ENCODE peak calls at places on chromosome 2, in six cellular contexts. Y is T-helper 1 cell; B is EH; V is AG10803; W is type B pancreatic cell; G is activated CD4-positive, alpha-beta memory T cell treated with anti-CD3 and anti-CD28 coated beads for 36 hours. E is an unnamed sample.

GRCh38 chr2:12169060-12169406 is 422.6 kb downstream of the LPIN1 start:
- DNase-seq in Y (no peak), B (peak), V (peak), W (no peak), G (no peak), E (no peak)

GRCh38 chr2:78646965-78647364 is 378.5 kb upstream of the REG3G start:
- DNase-seq in Y (no peak), B (no peak), V (no peak), W (no peak), G (no peak), E (no peak)

GRCh38 chr2:82143343-82143742 is 1838.8 kb upstream of the LRRTM1 start:
- DNase-seq in Y (no peak), B (no peak), V (no peak), W (no peak), G (no peak), E (no peak)

GRCh38 chr2:6977786-6978185 is 60.6 kb downstream of the RNF144A start:
- DNase-seq in Y (no peak), B (no peak), V (no peak), W (no peak), G (no peak), E (no peak)

GRCh38 chr2:160294339-160294803 is 94.3 kb upstream of the ITGB6 start:
- DNase-seq in Y (no peak), B (peak), V (peak), W (no peak), G (peak), E (no peak)

GRCh38 chr2:19176172-19176852 is 182.1 kb downstream of the OSR1 start:
- DNase-seq in Y (no peak), B (no peak), V (no peak), W (no peak), G (no peak), E (no peak)

GRCh38 chr2:221197223-221197622 is 374.9 kb downstream of the EPHA4 start:
- DNase-seq in Y (no peak), B (no peak), V (no peak), W (no peak), G (no peak), E (no peak)

GRCh38 chr2:161243312-161243711 is 64.9 kb upstream of the PSMD14 start:
- DNase-seq in Y (no peak), B (no peak), V (no peak), W (no peak), G (no peak), E (no peak)

GRCh38 chr2:240968731-240969624 is 29.4 kb upstream of the SNED1 start:
- DNase-seq in Y (no peak), B (no peak), V (no peak), W (no peak), G (no peak), E (no peak)

GRCh38 chr2:33946198-33946597 is 347.1 kb upstream of the FAM98A start:
- DNase-seq in Y (no peak), B (no peak), V (no peak), W (no peak), G (no peak), E (no peak)

GRCh38 chr2:232275670-232276069 is 102.9 kb upstream of the ALPP start:
- DNase-seq in Y (no peak), B (no peak), V (no peak), W (no peak), G (no peak), E (no peak)

GRCh38 chr2:137769406-137769805 is 194.9 kb upstream of the HNMT start:
- DNase-seq in Y (no peak), B (no peak), V (no peak), W (no peak), G (no peak), E (no peak)

GRCh38 chr2:241724259-241724974 is 10.0 kb upstream of the D2HGDH start:
- DNase-seq in Y (no peak), B (no peak), V (no peak), W (no peak), G (peak), E (no peak)

GRCh38 chr2:129877289-129877741 is 102.2 kb upstream of the RAB6C start:
- DNase-seq in Y (peak), B (peak), V (peak), W (peak), G (peak), E (peak)

GRCh38 chr2:181138816-181139215 is 158.4 kb downstream of the UBE2E3 start:
- DNase-seq in Y (no peak), B (peak), V (no peak), W (no peak), G (no peak), E (no peak)